ENCODE peak calls at places on chromosomes 7 and 10, in five cellular contexts. C is A549, J is HepG2, H is H1, B is K562. E is an unnamed sample.

GRCh38 chr7:130356760-130357611 is 12.4 kb downstream of the CPA5 start:
- DNase-seq in B (no peak), H (no peak), C (peak; percentile 50), J (no peak), E (no peak)

GRCh38 chr10:79123547-79123963 is 54.8 kb downstream of the ZMIZ1 start:
- DNase-seq in C (no peak), H (no peak), J (no peak), B (no peak), E (no peak)

GRCh38 chr10:57222129-57222528 is 861.1 kb upstream of the ZWINT start:
- DNase-seq in H (peak; percentile 55), J (no peak), B (no peak), C (no peak), E (no peak)

GRCh38 chr10:132522521-132523411 is 14.8 kb upstream of the INPP5A start:
- DNase-seq in B (no peak), C (no peak), J (no peak), H (no peak), E (no peak)

GRCh38 chr10:74587109-74587508 is 239.3 kb upstream of the KAT6B start:
- DNase-seq in J (no peak), C (no peak), B (no peak), H (no peak), E (no peak)

GRCh38 chr7:82624965-82625364 is 181.4 kb upstream of the CACNA2D1 start:
- DNase-seq in C (no peak), H (no peak), B (no peak), J (no peak), E (no peak)

GRCh38 chr7:128497405-128497804 is 20.9 kb downstream of the METTL2B start:
- DNase-seq in B (no peak), C (no peak), J (no peak), H (no peak), E (no peak)

GRCh38 chr7:102117743-102118142 is 168.9 kb upstream of the SH2B2 start:
- DNase-seq in B (no peak), C (no peak), J (no peak), H (no peak), E (no peak)

GRCh38 chr7:2013381-2014311 is 219.1 kb downstream of the MAD1L1 start:
- DNase-seq in B (no peak), J (no peak), H (no peak), C (no peak), E (no peak)

GRCh38 chr7:130956417-130957139 is 222.6 kb upstream of the KLF14 start:
- DNase-seq in C (no peak), J (no peak), B (no peak), H (no peak), E (peak; percentile 59)

GRCh38 chr10:13795653-13796555 is 209.1 kb downstream of the PRPF18 start:
- DNase-seq in C (no peak), J (no peak), H (no peak), B (no peak), E (no peak)

GRCh38 chr10:62961951-62962523 is 145.9 kb upstream of the EGR2 start:
- DNase-seq in B (no peak), C (no peak), J (no peak), H (no peak), E (no peak)

GRCh38 chr10:125117941-125118630 is 42.3 kb downstream of the CTBP2 start:
- DNase-seq in B (no peak), H (no peak), C (no peak), J (no peak), E (peak; percentile 57)

GRCh38 chr10:71659050-71659738 is 60.4 kb downstream of the C10orf105 start:
- DNase-seq in J (peak; percentile 31), B (no peak), C (no peak), H (no peak), E (no peak)

GRCh38 chr10:31604141-31604540 is 285.1 kb downstream of the ZEB1 start:
- DNase-seq in C (no peak), J (no peak), H (no peak), B (no peak), E (no peak)

GRCh38 chr7:129499915-129500463 is 2.3 kb upstream of the SMKR1 start:
- DNase-seq in J (no peak), H (no peak), B (no peak), C (no peak), E (no peak)

GRCh38 chr10:75425291-75426079 is 5.9 kb upstream of the LRMDA start:
- DNase-seq in J (no peak), B (no peak), C (no peak), H (no peak), E (no peak)

GRCh38 chr10:64103750-64104149 is 582.5 kb downstream of the REEP3 start:
- DNase-seq in J (no peak), B (no peak), H (no peak), C (no peak), E (no peak)

GRCh38 chr10:50908366-50908765 is 22.9 kb upstream of the A1CF start:
- DNase-seq in J (no peak), B (no peak), C (no peak), H (no peak), E (no peak)
- TF ChIP-seq JUN in J (no peak), B (no peak), C (no peak), H (no peak), E (no peak)

GRCh38 chr7:146096994-146097393 is 19.6 kb upstream of the CNTNAP2 start:
- DNase-seq in B (no peak), H (peak; percentile 62), J (no peak), C (no peak), E (no peak)

GRCh38 chr7:146090023-146090645 is 26.5 kb upstream of the CNTNAP2 start:
- DNase-seq in C (peak; percentile 48), H (no peak), J (peak; percentile 8), B (peak; percentile 61), E (no peak)

GRCh38 chr7:146094356-146094755 is 22.2 kb upstream of the CNTNAP2 start:
- DNase-seq in B (no peak), C (no peak), H (no peak), J (no peak), E (no peak)
- H3K4me2 ChIP-seq in B (no peak overlapping the region), C (no peak overlapping the region), H (no peak overlapping the region), J (no peak overlapping the region), E (no peak overlapping the region)

GRCh38 chr7:134029743-134030142 is 97.4 kb upstream of the LRGUK start:
- DNase-seq in B (no peak), H (no peak), J (no peak), C (no peak), E (no peak)

GRCh38 chr7:134022512-134022911 is 104.6 kb upstream of the LRGUK start:
- DNase-seq in B (no peak), C (no peak), J (no peak), H (no peak), E (no peak)

GRCh38 chr7:134028853-134029252 is 98.3 kb upstream of the LRGUK start:
- DNase-seq in B (no peak), C (no peak), H (peak; percentile 54), J (no peak), E (no peak)

GRCh38 chr7:134021861-134022260 is 105.3 kb upstream of the LRGUK start:
- DNase-seq in C (no peak), B (no peak), J (no peak), H (no peak), E (no peak)

DNA sequence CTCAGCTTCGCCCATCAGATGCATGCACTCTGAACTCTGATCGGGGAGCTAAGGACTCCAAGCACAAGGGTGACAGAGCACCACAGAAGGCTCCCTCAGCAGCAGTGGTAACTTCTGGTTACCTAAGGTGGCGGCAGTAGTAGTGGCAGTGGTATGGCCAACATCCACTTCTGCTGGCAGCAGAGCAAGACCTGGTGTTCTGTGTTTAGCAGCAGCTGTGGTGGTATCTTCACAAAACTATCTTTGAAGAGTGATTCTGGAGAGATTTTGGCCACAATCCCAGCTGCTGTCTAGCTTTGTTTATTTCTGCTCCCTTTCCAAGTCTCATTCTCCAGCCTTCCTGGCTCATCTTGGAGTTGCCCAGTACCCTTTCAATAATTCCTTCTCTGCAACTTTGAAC is 102.4 kb upstream of the LRGUK start:
- DNase-seq in J (no peak), C (no peak), H (no peak), B (no peak), E (no peak)
- TF ChIP-seq JUN in J (no peak), C (no peak), H (no peak), B (no peak), E (no peak)

DNA sequence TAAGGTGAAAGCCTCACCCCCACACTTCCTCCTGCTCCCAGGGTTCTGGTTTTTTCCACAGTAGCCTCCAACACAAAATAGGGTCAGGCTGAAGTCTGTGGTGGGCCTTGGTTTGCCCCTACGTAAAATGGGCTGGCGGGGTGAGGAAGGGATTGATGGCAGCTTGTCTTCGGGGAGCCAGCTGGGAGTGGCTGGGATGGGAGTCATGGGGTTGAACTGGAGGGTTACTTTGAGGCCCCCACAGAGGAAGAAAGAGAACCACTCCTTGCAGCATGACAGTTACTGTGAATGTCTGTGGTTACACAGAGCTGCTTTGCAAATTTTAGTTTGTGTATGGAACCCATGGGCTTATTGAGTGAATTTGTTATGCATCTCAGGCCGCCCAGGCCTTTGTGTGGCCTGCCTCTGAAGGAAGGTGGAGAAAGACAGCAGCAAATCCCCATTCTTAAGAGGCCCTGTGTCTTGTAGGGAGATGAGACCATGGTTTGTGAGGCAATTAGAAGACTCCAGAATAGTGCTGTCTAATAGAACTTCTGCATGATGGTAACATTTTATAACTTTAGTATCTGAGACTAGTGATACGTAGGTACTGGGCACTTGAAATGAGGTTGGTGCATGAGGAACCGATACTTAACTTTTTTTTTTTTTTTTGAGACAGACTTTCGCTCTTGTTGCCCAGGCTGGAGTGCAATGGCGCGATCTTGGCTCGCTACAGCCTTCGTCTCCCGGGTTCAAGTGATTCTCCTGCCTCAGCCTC is 8.1 kb downstream of the TRIM8 start:
- DNase-seq in H (no peak), B (no peak), J (no peak), C (no peak), E (no peak)
- H3K4me2 ChIP-seq in H (no peak overlapping the region), B (no peak overlapping the region), J (no peak overlapping the region), C (no peak overlapping the region), E (no peak overlapping the region)

GRCh38 chr7:904847-905246 is 28.5 kb downstream of the GET4 start:
- DNase-seq in C (no peak), H (no peak), B (no peak), J (no peak), E (no peak)
- TF ChIP-seq JUN in C (no peak), H (no peak), B (no peak), J (no peak), E (no peak)

DNA sequence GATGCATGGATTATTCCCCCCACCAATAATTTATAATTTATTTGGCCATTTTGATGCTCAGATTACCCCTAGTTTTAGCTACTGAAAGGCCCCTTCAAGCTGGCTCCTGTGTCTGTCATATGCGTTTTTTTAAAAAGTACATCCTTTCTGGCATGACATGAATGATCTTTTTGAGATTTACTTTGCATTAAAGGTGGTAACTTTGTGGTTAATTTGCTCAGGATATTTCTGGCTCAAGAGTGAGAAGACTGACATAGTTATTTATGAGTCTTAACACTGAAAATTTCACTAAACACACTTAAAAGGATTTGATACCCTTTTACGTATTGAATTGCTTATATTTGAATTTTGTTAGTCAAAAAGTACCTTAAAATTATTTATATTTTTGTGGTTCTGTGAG is 5.4 kb downstream of the SMC3 start:
- DNase-seq in J (no peak), B (no peak), H (no peak), C (no peak), E (no peak)
- H3K4me2 ChIP-seq in J (no peak overlapping the region), B (no peak overlapping the region), H (no peak overlapping the region), C (no peak overlapping the region), E (no peak overlapping the region)

DNA sequence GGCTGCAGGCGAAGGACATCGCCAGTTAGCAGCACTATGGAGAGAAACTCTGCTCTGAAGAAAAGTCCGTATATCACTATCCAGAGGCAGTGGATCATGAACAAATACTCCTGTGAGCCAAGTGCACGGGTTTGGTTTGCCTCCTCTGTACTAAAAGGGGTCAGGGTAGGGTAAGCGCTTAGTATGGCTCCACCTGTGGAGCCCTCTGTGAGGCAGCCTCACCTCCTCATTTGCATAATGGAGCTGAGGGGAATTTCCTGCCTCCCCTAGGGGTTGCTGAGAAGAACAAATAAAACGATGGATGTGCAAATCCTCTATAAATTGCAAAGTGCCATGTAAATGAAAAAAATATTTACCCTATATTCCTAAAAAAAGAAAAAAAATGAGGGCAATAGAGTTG is 63.4 kb downstream of the GPR26 start:
- DNase-seq in H (no peak), J (no peak), B (no peak), C (no peak), E (no peak)
- TF ChIP-seq JUN in H (no peak), J (no peak), B (no peak), C (no peak), E (no peak)

E was measured in endothelial cell of umbilical vein.